ENCODE peak calls at places on chromosomes 3 and 15, in five cellular contexts. L is RWPE2, N is stomach, F is colonic mucosa, G is heart left ventricle. A is an unnamed sample.

GRCh38 chr15:88401972-88402656 is 65.1 kb downstream of the MRPL46 start:
- DNase-seq in L (no peak), N (no peak), F (no peak), G (peak; percentile 57), A (peak; percentile 17)

GRCh38 chr3:155323063-155323666 is 29.7 kb upstream of the STRIT1 start:
- DNase-seq in L (no peak), N (no peak), F (peak; percentile 29), G (peak; percentile 12), A (peak; percentile 92)

GRCh38 chr15:75920079-75920478 is 16.4 kb downstream of the FBXO22 start:
- DNase-seq in L (no peak), N (no peak), F (no peak), G (no peak), A (no peak)

GRCh38 chr3:149678365-149678948 is 20.6 kb upstream of the WWTR1 start:
- DNase-seq in L (no peak), N (no peak), F (no peak), G (no peak), A (no peak)

GRCh38 chr3:85576091-85576690 is 617.4 kb downstream of the CADM2 start:
- DNase-seq in L (no peak), N (peak; percentile 70), F (peak; percentile 45), G (peak; percentile 18), A (peak; percentile 49)

GRCh38 chr3:65689436-65689835 is 349.3 kb downstream of the MAGI1 start:
- DNase-seq in L (no peak), N (no peak), F (no peak), G (no peak), A (no peak)

GRCh38 chr3:7874116-7874515 is 627.5 kb upstream of the LMCD1 start:
- DNase-seq in L (no peak), N (no peak), F (no peak), G (no peak), A (peak; percentile 2)

GRCh38 chr3:99167016-99167415 is 265.5 kb upstream of the DCBLD2 start:
- DNase-seq in L (no peak), N (no peak), F (no peak), G (no peak), A (peak; percentile 7)

GRCh38 chr3:187062526-187063177 is 76.6 kb downstream of the RPL39L start:
- DNase-seq in L (no peak), N (no peak), F (no peak), G (no peak), A (peak; percentile 90)

GRCh38 chr3:35761311-35761710 is 122.0 kb downstream of the ARPP21 start:
- DNase-seq in L (no peak), N (no peak), F (no peak), G (no peak), A (no peak)

GRCh38 chr3:162780313-162780712 is 1283.7 kb downstream of the OTOL1 start:
- DNase-seq in L (no peak), N (no peak), F (no peak), G (no peak), A (peak; percentile 39)

GRCh38 chr3:58158427-58159153 is 52.2 kb downstream of the DNASE1L3 start:
- DNase-seq in L (no peak), N (no peak), F (no peak), G (no peak), A (no peak)

GRCh38 chr3:32296251-32297204 is 58.0 kb downstream of the CMTM8 start:
- DNase-seq in L (no peak), N (peak; percentile 65), F (peak; percentile 52), G (peak; percentile 42), A (peak; percentile 74)

GRCh38 chr15:49865925-49866757 is 245.3 kb downstream of the DTWD1 start:
- DNase-seq in L (no peak), N (no peak), F (no peak), G (no peak), A (no peak)

GRCh38 chr15:50977157-50977556 is 68.7 kb downstream of the AP4E1 start:
- DNase-seq in L (no peak), N (no peak), F (no peak), G (no peak), A (peak; percentile 70)

GRCh38 chr3:125207507-125207906 is 5.0 kb downstream of the SLC12A8 start:
- DNase-seq in L (no peak), N (no peak), F (no peak), G (no peak), A (no peak)

GRCh38 chr15:98674336-98674735 is 26.0 kb downstream of the IGF1R start:
- DNase-seq in L (no peak), N (no peak), F (no peak), G (peak; percentile 37), A (peak; percentile 70)

GRCh38 chr3:13123765-13124164 is 50.5 kb upstream of the IQSEC1 start:
- DNase-seq in L (peak; percentile 34), N (no peak), F (no peak), G (no peak), A (no peak)

GRCh38 chr3:194212021-194212868 is 76.3 kb downstream of the HES1 start:
- DNase-seq in L (no peak), N (no peak), F (no peak), G (no peak), A (no peak)

GRCh38 chr15:101389362-101389761 is 94.3 kb upstream of the SNRPA1 start:
- DNase-seq in L (peak; percentile 57), N (no peak), F (no peak), G (no peak), A (no peak)

GRCh38 chr15:48419896-48420295 is 88.7 kb downstream of the DUT start:
- DNase-seq in L (no peak), N (no peak), F (no peak), G (no peak), A (no peak)

GRCh38 chr15:82980986-82981385 is 5.0 kb upstream of the RAMAC start:
- DNase-seq in L (no peak), N (no peak), F (no peak), G (no peak), A (no peak)

DNA sequence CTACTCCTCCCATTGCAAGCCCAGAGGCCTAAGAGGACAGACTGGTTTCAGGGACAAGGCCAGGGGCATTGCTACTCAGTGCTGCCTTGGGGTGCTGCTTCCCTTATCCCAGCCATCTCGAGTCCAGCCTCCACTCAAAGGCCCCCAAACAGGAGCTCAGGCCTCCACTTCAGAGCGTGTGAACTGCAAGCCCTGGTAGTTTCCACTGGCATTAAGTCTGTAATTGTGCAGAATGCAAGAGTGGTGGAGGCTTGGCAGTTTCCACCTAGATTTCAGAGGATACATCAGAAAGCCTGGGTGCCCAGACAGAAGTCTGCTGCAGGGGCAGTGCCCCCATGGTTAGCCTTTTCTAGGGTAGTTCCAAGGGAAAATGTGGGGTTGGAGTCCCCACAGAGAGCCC is 192.8 kb upstream of the ST8SIA2 start:
- DNase-seq in L (no peak), N (no peak), F (no peak), G (no peak), A (no peak)
- TF ChIP-seq CTCF in L (no peak), N (no peak), F (no peak), G (no peak), A (no peak)

GRCh38 chr15:59437473-59437776 is 561 bp upstream of the FAM81A start:
- DNase-seq in L (no peak), N (no peak), F (peak; percentile 25), G (peak; percentile 9), A (no peak)

GRCh38 chr15:59439571-59439970 is 1.6 kb downstream of the FAM81A start:
- DNase-seq in L (no peak), N (no peak), F (no peak), G (no peak), A (no peak)

GRCh38 chr15:59436774-59437472 is 1.1 kb upstream of the FAM81A start:
- DNase-seq in L (no peak), N (no peak), F (peak; percentile 28), G (peak; percentile 18), A (peak; percentile 19)

GRCh38 chr15:59437777-59438574 is at the start of gene FAM81A:
- DNase-seq in L (peak; percentile 78), N (peak; percentile 78), F (peak; percentile 88), G (peak; percentile 91), A (peak; percentile 74)

DNA sequence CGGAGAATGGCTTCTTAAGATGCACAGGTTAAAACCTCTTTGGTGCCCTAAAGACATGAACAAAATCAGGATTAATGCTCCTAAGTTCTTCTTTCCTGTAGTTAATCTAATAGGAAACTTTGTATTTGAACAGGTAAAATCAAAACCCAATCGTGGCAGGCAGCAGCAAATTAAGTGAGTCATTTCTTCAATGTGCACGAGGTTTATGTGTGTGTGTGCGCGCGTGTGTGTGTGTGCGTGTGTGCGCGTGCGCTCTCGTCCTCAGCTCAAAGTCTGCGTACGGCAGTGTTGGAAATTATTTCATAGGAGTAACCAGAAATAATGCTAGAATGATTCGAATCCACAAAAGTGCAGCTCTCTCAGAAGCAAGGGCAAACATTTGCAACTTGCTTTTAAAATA is 905 bp downstream of the FAM81A start:
- DNase-seq in L (no peak), N (no peak), F (peak; percentile 52), G (no peak), A (peak; percentile 55)
- H3K4me3 ChIP-seq in L (peak overlapping the region; percentile 49), N (no peak overlapping the region), F (peak overlapping the region; percentile 45), G (peak overlapping the region; percentile 54), A (peak overlapping the region; percentile 5)

GRCh38 chr3:52176188-52176752 is 21.7 kb upstream of the ALAS1 start:
- DNase-seq in L (peak; percentile 34), N (no peak), F (no peak), G (no peak), A (no peak)

GRCh38 chr3:52176951-52177700 is 20.8 kb upstream of the ALAS1 start:
- DNase-seq in L (peak; percentile 34), N (peak; percentile 72), F (no peak), G (no peak), A (no peak)

GRCh38 chr3:52175416-52176187 is 21.4 kb upstream of the POC1A start:
- DNase-seq in L (no peak), N (no peak), F (no peak), G (no peak), A (no peak)

GRCh38 chr3:52177701-52178042 is 20.3 kb upstream of the ALAS1 start:
- DNase-seq in L (no peak), N (no peak), F (no peak), G (no peak), A (no peak)

GRCh38 chr3:52178537-52178936 is 19.4 kb upstream of the ALAS1 start:
- DNase-seq in L (no peak), N (no peak), F (no peak), G (no peak), A (no peak)
- TF ChIP-seq CTCF in L (no peak), N (no peak), F (no peak), G (no peak), A (no peak)

DNA sequence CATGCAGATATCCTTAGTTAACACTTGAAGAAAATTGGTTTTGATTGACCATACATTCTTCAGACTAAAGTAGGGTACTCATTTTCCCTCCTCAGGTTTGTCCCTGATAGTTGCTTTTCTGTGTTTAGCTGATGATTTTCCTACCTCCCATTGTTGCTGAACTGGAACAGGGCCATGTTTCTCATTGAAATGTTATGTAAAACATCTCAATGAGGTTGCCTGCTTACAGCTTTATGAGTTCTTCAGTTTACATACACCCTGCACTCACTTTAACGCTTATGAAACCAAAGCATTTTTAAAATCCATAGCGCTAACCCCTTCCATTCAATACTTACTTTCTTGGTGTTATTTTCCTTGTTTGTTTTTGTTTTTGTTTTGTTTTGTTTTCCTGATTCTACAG is 61.9 kb downstream of the HMG20A start:
- DNase-seq in L (no peak), N (no peak), F (no peak), G (no peak), A (peak; percentile 86)
- H3K4me3 ChIP-seq in L (no peak overlapping the region), N (no peak overlapping the region), F (no peak overlapping the region), G (no peak overlapping the region), A (no peak overlapping the region)

DNA sequence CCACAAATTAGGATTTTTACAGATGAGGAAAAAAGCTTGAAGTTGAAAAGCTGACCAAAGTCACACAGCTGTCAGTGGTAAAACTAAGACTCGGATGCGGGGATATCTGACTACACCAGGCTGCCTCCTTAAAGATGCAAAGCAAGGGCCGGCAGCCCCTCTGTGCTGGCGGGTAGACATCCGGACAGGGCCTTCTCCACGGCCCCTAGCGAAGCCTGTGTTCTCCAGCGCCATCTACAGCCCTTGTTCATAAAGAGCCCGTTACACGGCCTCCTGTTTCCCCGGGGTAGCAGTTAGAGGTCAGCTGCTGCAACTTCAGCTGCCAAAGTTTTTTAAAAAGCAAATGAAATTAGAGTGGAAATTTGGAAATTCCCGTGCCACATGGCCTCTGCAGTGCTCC is 383.0 kb downstream of the TBL1XR1 start:
- DNase-seq in L (no peak), N (peak; percentile 41), F (peak; percentile 58), G (peak; percentile 45), A (peak; percentile 5)
- TF ChIP-seq CTCF in L (no peak), N (no peak), F (peak; percentile 60), G (peak; percentile 31), A (peak; percentile 49)